ENCODE peak calls at places on chromosomes 2 and 18, in four cellular contexts. A is heart right ventricle, J is suprapubic skin, Z is cardiac muscle cell. H is an unnamed sample.

GRCh38 chr2:211812587-211812986 is 726.0 kb downstream of the ERBB4 start:
- DNase-seq in Z (no peak), A (no peak), J (no peak), H (no peak)

GRCh38 chr2:183614797-183615429 is 490.7 kb downstream of the NUP35 start:
- DNase-seq in A (peak), Z (no peak), J (no peak), H (no peak)

GRCh38 chr18:76572517-76573247 is 77.6 kb upstream of the ZNF516 start:
- DNase-seq in J (no peak), Z (no peak), A (no peak), H (no peak)

GRCh38 chr2:134253804-134254203 is at the start of gene MGAT5:
- DNase-seq in A (no peak), Z (no peak), J (no peak), H (no peak)

GRCh38 chr18:42486296-42486695 is 531.3 kb downstream of the PIK3C3 start:
- DNase-seq in J (no peak), Z (no peak), A (no peak), H (no peak)

GRCh38 chr2:188765522-188765921 is 208.7 kb upstream of the COL3A1 start:
- DNase-seq in J (no peak), A (no peak), Z (peak), H (no peak)

GRCh38 chr2:170115501-170116229 is 62.3 kb upstream of the MYO3B start:
- DNase-seq in Z (no peak), J (no peak), A (no peak), H (no peak)

GRCh38 chr2:150371066-150371812 is 116.2 kb downstream of the RND3 start:
- DNase-seq in A (no peak), J (no peak), Z (no peak), H (no peak)

GRCh38 chr2:36172828-36173227 is 182.8 kb upstream of the CRIM1 start:
- DNase-seq in Z (no peak), J (no peak), A (no peak), H (no peak)

GRCh38 chr2:230960026-230960425 is 35.0 kb upstream of the GPR55 start:
- DNase-seq in J (no peak), Z (peak), A (no peak), H (no peak)

GRCh38 chr2:65549262-65550036 is 117.0 kb upstream of the SPRED2 start:
- DNase-seq in J (no peak), A (no peak), Z (no peak), H (no peak)

GRCh38 chr18:48230459-48231113 is 178.6 kb downstream of the ZBTB7C start:
- DNase-seq in A (peak), Z (peak), J (no peak), H (no peak)

GRCh38 chr18:74831571-74832250 is 234.0 kb downstream of the ZNF407 start:
- DNase-seq in Z (no peak), A (no peak), J (no peak), H (no peak)

GRCh38 chr2:197198890-197199289 is 111.7 kb downstream of the ANKRD44 start:
- DNase-seq in A (peak), Z (peak), J (peak), H (no peak)

GRCh38 chr2:196170681-196171247 is 614 bp downstream of the STK17B start:
- DNase-seq in J (peak), A (peak), Z (peak), H (no peak)

GRCh38 chr2:2333076-2333475 is 2.0 kb upstream of the MYT1L start:
- DNase-seq in Z (no peak), A (no peak), J (no peak), H (no peak)

GRCh38 chr2:224268441-224268840 is 133.5 kb downstream of the FAM124B start:
- DNase-seq in Z (peak), A (no peak), J (no peak), H (no peak)

GRCh38 chr2:127355407-127356008 is 32.3 kb downstream of the MAP3K2 start:
- DNase-seq in A (no peak), J (no peak), Z (no peak), H (no peak)

GRCh38 chr18:29823671-29824070 is 1218.9 kb downstream of the DSC3 start:
- DNase-seq in J (no peak), Z (no peak), A (no peak), H (no peak)

GRCh38 chr2:215828528-215829184 is 184.7 kb downstream of the MREG start:
- DNase-seq in J (no peak), A (no peak), Z (peak), H (no peak)

GRCh38 chr2:174004900-174005605 is 39.9 kb upstream of the SP3 start:
- DNase-seq in Z (peak), A (no peak), J (no peak), H (no peak)

GRCh38 chr2:237616373-237617304 is 10.7 kb upstream of the LRRFIP1 start:
- DNase-seq in A (no peak), Z (peak), J (no peak), H (peak)

GRCh38 chr2:240121675-240122074 is 14.4 kb downstream of the COPS9 start:
- DNase-seq in A (no peak), Z (no peak), J (no peak), H (no peak)

GRCh38 chr2:127423476-127423840 is 5.2 kb downstream of the PROC start:
- DNase-seq in A (no peak), Z (no peak), J (no peak), H (no peak)

GRCh38 chr2:158394453-158394852 is 62.1 kb downstream of the CCDC148 start:
- DNase-seq in Z (no peak), J (no peak), A (no peak), H (no peak)

GRCh38 chr2:196234672-196235071 is 63.3 kb upstream of the STK17B start:
- DNase-seq in A (no peak), Z (peak), J (no peak), H (no peak)

GRCh38 chr2:69012310-69013122 is 463 bp upstream of the ANTXR1 start:
- DNase-seq in Z (no peak), A (peak), J (peak), H (no peak)

GRCh38 chr2:208031608-208032019 is 6.3 kb upstream of the PLEKHM3 start:
- DNase-seq in Z (peak), A (no peak), J (no peak), H (no peak)

DNA sequence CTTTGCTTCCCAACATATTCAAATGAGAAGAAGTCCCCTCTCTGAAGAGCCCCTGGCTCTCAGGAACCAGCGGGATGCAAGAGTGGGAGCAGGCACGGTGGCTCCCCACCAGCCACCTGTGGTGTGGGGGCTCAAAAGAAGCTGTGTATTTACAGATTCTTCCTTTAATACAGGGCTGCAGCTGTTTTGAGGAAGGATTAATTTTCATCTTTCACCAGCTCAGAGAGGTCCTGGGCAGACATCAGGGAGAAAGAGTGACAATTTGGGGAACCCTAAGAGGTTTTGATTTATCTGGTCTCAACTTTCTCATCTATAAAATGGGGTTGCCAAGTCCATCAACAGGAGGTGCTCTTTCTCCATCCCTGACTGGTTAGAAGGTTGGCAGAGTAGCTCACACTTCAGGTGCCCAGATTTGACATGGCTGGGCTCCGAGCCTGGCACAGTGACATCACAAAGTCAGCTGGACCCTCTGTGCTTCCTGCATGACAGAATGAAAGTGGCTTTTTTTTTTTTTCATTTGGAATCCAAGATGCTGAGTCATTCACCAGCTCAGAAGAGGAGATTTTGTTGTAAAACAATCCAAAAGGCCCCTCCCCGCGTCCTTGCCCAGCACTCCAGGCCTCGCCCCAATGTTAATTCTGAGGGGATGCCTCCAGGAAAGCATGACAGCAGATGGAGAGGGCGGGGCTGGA is 15.5 kb upstream of the SIX2 start:
- DNase-seq in A (no peak), Z (peak), J (no peak), H (peak)
- TF ChIP-seq CTCF in A (no peak), Z (peak), J (no peak), H (no peak)

GRCh38 chr2:219081096-219081495 is 20.4 kb upstream of the IHH start:
- DNase-seq in A (no peak), Z (no peak), J (no peak), H (no peak)
- H3K4me3 ChIP-seq in A (no peak), Z (no peak), J (no peak), H (no peak)

GRCh38 chr18:7577706-7578105 is 10.6 kb downstream of the PTPRM start:
- DNase-seq in A (no peak), J (no peak), Z (peak), H (no peak)
- H3K27ac ChIP-seq in A (no peak), J (no peak), Z (no peak), H (no peak)

GRCh38 chr2:27441226-27441926 is 805 bp upstream of the KRTCAP3 start:
- DNase-seq in Z (no peak), J (no peak), A (no peak), H (no peak)

GRCh38 chr2:27442981-27443323 is 771 bp downstream of the KRTCAP3 start:
- DNase-seq in A (no peak), J (no peak), Z (no peak), H (no peak)

GRCh38 chr2:27445155-27445554 is 3.0 kb downstream of the KRTCAP3 start:
- DNase-seq in J (no peak), A (no peak), Z (no peak), H (no peak)

GRCh38 chr2:27441958-27442281 is 261 bp upstream of the KRTCAP3 start:
- DNase-seq in J (peak), Z (no peak), A (no peak), H (no peak)

DNA sequence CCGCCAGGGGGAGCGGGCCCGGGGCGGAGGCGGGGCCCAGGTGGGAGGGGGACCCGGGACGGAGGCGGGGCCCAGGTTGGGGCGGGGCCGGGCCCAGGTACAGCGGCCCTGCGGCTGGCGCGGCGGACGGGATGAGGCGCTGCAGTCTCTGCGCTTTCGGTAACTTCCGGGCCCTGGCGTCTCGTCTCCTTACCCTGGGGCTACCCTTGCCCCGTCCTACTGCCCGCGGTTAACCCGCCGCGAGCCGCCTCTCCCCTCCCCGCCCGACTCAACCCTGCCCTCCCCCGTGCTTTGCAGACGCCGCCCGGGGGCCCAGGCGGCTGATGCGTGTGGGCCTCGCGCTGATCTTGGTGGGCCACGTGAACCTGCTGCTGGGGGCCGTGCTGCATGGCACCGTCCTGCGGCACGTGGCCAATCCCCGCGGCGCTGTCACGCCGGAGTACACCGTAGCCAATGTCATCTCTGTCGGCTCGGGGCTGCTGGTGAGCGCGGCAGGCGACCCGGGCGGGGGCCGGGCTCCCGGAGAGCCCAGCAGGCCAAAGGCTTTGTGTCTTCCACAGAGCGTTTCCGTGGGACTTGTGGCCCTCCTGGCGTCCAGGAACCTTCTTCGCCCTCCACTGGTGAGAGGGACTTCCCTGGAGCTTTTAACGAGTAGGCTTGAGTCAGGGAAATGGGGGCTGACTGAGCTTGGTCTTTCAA is at the start of gene KRTCAP3:
- DNase-seq in Z (no peak), J (peak), A (peak), H (no peak)
- TF ChIP-seq CTCF in Z (no peak), J (no peak), A (no peak), H (no peak)